ENCODE peak calls at places on chromosomes 5 and 9, in ten cellular contexts. F is endothelial cell of umbilical vein, R is K562, Q is HCT116, K is SK-N-SH, T is vagina, E is transverse colon, M is GM12891, X is HepG2, O is prostate gland. Y is an unnamed sample.

GRCh38 chr5:113177225-113177624 is 200.6 kb downstream of the DCP2 start:
- DNase-seq in T (no peak), K (no peak), X (peak), O (no peak), Q (no peak), M (no peak), E (no peak), R (no peak), F (no peak), Y (no peak)

GRCh38 chr5:72388652-72389051 is 68.5 kb downstream of the PTCD2 start:
- DNase-seq in R (no peak), K (no peak), X (no peak), E (no peak), O (no peak), T (no peak), F (no peak), Q (no peak), M (no peak), Y (no peak)

GRCh38 chr5:14298126-14298847 is 155.1 kb downstream of the TRIO start:
- DNase-seq in K (no peak), Q (no peak), F (no peak), E (no peak), O (no peak), R (no peak), T (no peak), X (no peak), M (no peak), Y (no peak)

GRCh38 chr5:138470322-138471285 is 5.3 kb downstream of the EGR1 start:
- DNase-seq in R (no peak), F (peak), M (no peak), O (no peak), Q (peak), X (no peak), T (no peak), K (peak), E (peak), Y (no peak)

GRCh38 chr5:140596364-140596763 is 31.7 kb downstream of the SLC35A4 start:
- DNase-seq in K (no peak), R (no peak), X (no peak), F (no peak), O (no peak), Q (no peak), M (no peak), T (no peak), E (no peak), Y (no peak)

GRCh38 chr5:102295534-102296228 is 403 bp downstream of the SLCO4C1 start:
- DNase-seq in M (peak), O (no peak), Q (no peak), T (no peak), K (no peak), E (peak), X (no peak), R (no peak), F (no peak), Y (peak)

GRCh38 chr5:159552751-159553150 is 222.5 kb upstream of the IL12B start:
- DNase-seq in Q (no peak), F (no peak), E (no peak), R (no peak), X (no peak), M (no peak), K (no peak), T (no peak), O (no peak), Y (no peak)

GRCh38 chr5:6435356-6435755 is 13.3 kb upstream of the UBE2QL1 start:
- DNase-seq in Q (peak), E (no peak), F (peak), K (no peak), O (no peak), R (peak), M (no peak), T (peak), X (peak), Y (no peak)

GRCh38 chr5:33929925-33930690 is 6.1 kb upstream of the RXFP3 start:
- DNase-seq in M (no peak), K (no peak), Q (no peak), O (no peak), R (no peak), X (no peak), E (no peak), F (no peak), T (no peak), Y (no peak)

GRCh38 chr5:124927735-124928134 is 181.3 kb upstream of the ZNF608 start:
- DNase-seq in T (no peak), E (no peak), F (peak), M (no peak), R (no peak), O (no peak), K (no peak), X (no peak), Q (no peak), Y (no peak)

GRCh38 chr9:114050226-114050568 is 27.9 kb downstream of the AMBP start:
- DNase-seq in Q (no peak), X (no peak), F (no peak), O (no peak), T (no peak), M (no peak), K (no peak), E (no peak), R (no peak), Y (no peak)

GRCh38 chr5:149639718-149640117 is 58.4 kb downstream of the ARHGEF37 start:
- DNase-seq in R (no peak), T (no peak), E (no peak), O (no peak), F (no peak), X (no peak), M (no peak), K (peak), Q (no peak), Y (no peak)

GRCh38 chr5:11007251-11007650 is 246.2 kb upstream of the DAP start:
- DNase-seq in T (no peak), X (no peak), K (no peak), F (no peak), E (no peak), Q (no peak), O (no peak), R (no peak), M (no peak), Y (no peak)

GRCh38 chr5:8061140-8061469 is 192.2 kb downstream of the MTRR start:
- DNase-seq in O (no peak), M (no peak), E (no peak), Q (no peak), X (no peak), K (no peak), F (no peak), T (no peak), R (no peak), Y (no peak)

GRCh38 chr5:58284886-58285285 is 175.0 kb downstream of the PLK2 start:
- DNase-seq in F (no peak), R (no peak), T (no peak), O (no peak), Q (no peak), K (no peak), E (no peak), M (no peak), X (no peak), Y (no peak)

GRCh38 chr5:130529716-130530485 is 625.6 kb downstream of the CHSY3 start:
- DNase-seq in O (no peak), M (no peak), E (no peak), Q (no peak), R (no peak), F (no peak), K (no peak), X (no peak), T (no peak), Y (no peak)

GRCh38 chr5:122871669-122872068 is 26.3 kb downstream of the SNX24 start:
- DNase-seq in F (no peak), T (no peak), K (no peak), E (no peak), Q (no peak), O (no peak), M (no peak), X (no peak), R (no peak), Y (no peak)

GRCh38 chr9:134033516-134034214 is 8.4 kb downstream of the BRD3OS start:
- DNase-seq in T (no peak), Q (no peak), X (no peak), E (no peak), O (no peak), F (no peak), K (no peak), M (no peak), R (no peak), Y (no peak)

GRCh38 chr5:151051066-151051930 is 29.5 kb downstream of the TNIP1 start:
- DNase-seq in R (peak), Q (peak), X (peak), M (peak), F (peak), E (peak), T (no peak), K (peak), O (peak), Y (peak)

GRCh38 chr9:73260506-73260905 is 108.8 kb downstream of the ANXA1 start:
- DNase-seq in F (no peak), T (no peak), O (no peak), R (no peak), E (no peak), K (no peak), X (no peak), Q (no peak), M (no peak), Y (no peak)

GRCh38 chr9:137828527-137829259 is 48.9 kb upstream of the CACNA1B start:
- DNase-seq in F (no peak), K (no peak), R (peak), M (no peak), Q (no peak), T (no peak), O (no peak), X (no peak), E (no peak), Y (no peak)

GRCh38 chr5:164484948-164485347 is 979.5 kb downstream of the MAT2B start:
- DNase-seq in R (no peak), M (no peak), E (no peak), F (no peak), O (no peak), Q (no peak), T (no peak), K (no peak), X (no peak), Y (no peak)

GRCh38 chr5:142000176-142000575 is 12.7 kb downstream of the GNPDA1 start:
- DNase-seq in M (no peak), Q (no peak), T (no peak), F (no peak), K (no peak), O (no peak), E (no peak), X (no peak), R (no peak), Y (no peak)

GRCh38 chr9:112493738-112494137 is 7.1 kb downstream of the KIAA1958 start:
- DNase-seq in O (no peak), F (no peak), X (no peak), M (no peak), E (no peak), T (no peak), K (no peak), Q (no peak), R (no peak), Y (no peak)

GRCh38 chr5:15446552-15446951 is 53.4 kb upstream of the FBXL7 start:
- DNase-seq in T (no peak), O (no peak), F (no peak), M (no peak), R (no peak), K (no peak), X (no peak), E (no peak), Q (no peak), Y (no peak)

GRCh38 chr5:83066548-83067110 is 10.6 kb downstream of the TMEM167A start:
- DNase-seq in E (no peak), R (peak), K (no peak), T (no peak), O (no peak), M (no peak), Q (no peak), F (no peak), X (no peak), Y (no peak)
- TF ChIP-seq POLR2AphosphoS5 in E (no peak), R (no peak), K (no peak), T (no peak), O (no peak), M (no peak), Q (no peak), F (no peak), X (no peak), Y (no peak)

DNA sequence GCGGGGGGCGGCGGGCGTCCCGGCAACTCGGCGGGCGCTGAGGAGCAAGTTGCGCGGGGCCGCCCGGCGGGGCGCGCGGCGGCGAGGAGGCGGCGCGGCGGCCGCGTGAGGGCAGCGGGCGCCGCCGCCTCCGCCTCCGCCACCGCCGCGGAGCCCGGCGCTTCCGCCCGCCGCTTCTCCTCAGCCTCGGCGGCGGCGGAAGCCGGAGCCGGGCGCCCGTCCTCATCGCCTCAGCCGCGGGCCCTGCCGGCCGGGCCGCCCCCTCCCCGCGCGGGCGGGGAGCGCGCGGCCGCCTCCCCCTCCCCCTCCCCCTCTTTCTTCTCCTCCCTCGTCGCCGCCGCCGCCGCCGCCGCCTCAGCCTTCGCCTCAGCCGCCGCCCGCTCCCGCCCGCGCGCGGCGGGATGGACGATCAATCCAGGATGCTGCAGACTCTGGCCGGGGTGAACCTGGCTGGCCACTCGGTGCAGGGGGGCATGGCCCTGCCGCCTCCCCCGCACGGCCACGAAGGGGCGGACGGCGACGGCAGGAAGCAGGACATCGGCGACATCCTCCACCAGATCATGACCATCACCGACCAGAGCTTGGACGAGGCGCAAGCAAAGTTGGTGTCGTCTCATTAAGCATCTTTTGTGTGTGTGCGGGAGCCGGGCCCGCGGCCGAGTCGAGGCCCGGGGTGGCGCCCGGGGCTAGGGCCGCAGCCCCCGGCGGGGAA is at the start of gene PBX3:
- DNase-seq in T (no peak), M (peak), Q (no peak), E (peak), X (no peak), F (peak), K (peak), R (peak), O (peak), Y (peak)
- TF ChIP-seq POLR2AphosphoS5 in T (peak), M (peak), Q (no peak), E (peak), X (no peak), F (no peak), K (no peak), R (no peak), O (no peak), Y (no peak)

GRCh38 chr9:105244274-105244995 is at the start of gene SLC44A1:
- DNase-seq in K (peak), Q (peak), R (peak), T (peak), E (peak), X (peak), O (peak), M (peak), F (peak), Y (peak)
- TF ChIP-seq POLR2AphosphoS5 in K (peak), Q (peak), R (peak), T (peak), E (peak), X (peak), O (peak), M (no peak), F (peak), Y (peak)

DNA sequence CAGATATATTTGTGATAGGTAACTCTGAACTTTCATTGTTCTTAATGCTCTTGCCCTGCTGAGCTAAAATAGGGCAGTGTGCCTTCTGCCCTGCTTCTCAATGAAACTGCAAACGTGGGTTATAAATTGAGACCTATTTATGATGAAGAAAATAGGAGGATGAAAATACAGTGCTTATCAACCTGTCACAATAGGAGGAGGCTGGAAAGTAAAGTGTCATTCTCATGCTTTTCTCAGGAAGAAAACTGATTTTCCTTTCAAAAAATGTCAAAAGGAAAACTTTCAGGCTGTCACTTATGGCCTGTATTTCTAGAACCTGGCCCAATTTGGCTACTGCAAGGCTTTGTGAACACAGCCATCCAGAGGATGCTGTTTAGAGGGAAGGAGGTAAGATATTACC is 130.3 kb upstream of the TUSC1 start:
- DNase-seq in Q (no peak), E (no peak), F (no peak), M (no peak), K (no peak), O (no peak), T (no peak), R (no peak), X (no peak), Y (no peak)
- TF ChIP-seq POLR2AphosphoS5 in Q (no peak), E (no peak), F (no peak), M (no peak), K (no peak), O (no peak), T (no peak), R (no peak), X (no peak), Y (no peak)

DNA sequence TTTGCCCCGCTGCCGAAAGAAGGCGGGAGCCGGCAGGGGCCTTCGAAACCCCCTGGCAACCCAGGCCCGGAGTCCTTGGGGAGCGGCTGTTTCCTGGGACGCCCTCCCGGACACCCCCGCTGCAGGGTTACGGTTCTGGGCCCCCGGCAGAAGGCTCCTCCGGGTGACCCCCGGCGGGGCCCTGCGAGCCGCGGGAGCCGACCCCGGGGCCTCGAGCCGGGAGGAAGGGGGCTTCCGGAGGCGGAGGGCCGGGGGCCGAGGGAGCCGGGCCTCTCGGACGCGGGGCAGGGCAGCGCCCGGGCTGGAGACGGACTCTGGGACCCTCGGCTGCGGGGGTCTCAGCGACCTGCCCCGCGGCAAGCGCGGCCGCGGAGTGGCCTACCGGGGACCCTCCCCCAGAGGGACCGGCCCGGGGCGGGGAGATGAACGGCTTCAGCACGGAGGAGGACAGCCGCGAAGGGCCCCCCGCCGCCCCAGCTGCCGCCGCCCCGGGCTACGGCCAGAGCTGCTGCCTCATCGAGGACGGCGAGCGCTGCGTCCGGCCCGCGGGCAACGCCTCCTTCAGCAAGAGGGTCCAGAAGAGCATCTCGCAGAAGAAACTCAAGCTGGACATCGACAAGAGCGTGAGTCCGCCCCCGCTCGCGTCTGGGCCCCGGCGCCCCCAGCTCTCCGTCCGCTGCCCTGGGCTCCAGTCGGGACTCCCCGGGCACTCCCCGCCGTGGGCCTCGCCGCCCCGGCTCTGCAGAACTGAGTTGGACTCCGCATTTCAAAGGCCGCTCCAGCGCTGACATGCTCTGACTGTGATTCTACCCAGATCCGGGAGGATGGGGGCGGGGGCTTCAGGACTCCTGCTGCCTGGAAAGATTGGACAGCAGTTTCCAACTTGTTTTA is 631 bp downstream of the SAP30L start:
- DNase-seq in X (peak), R (peak), M (peak), F (peak), T (no peak), O (peak), E (peak), Q (no peak), K (peak), Y (no peak)
- TF ChIP-seq POLR2AphosphoS5 in X (no peak), R (no peak), M (no peak), F (no peak), T (peak), O (no peak), E (no peak), Q (no peak), K (no peak), Y (no peak)

DNA sequence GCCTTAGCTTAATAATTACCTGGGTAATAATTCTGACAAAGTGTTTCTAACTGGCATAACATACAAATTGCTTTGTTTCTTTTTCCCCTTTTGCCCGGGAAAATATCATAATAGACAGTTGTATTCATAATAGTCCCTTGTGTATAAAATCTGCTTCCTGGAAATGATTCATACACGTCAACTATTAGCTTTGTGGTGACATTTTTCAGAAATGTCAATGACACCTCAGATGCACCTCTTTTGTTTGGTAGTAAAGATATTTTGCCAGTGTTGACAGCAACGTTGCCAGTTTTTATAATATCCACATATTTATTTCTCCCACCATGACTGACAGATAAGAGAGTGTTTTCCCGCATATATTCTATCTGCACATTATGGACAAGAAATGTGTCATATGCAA is 73.0 kb downstream of the RASEF start:
- DNase-seq in K (no peak), F (no peak), T (no peak), M (no peak), O (no peak), Q (no peak), E (no peak), R (no peak), X (no peak), Y (no peak)
- TF ChIP-seq POLR2AphosphoS5 in K (no peak), F (no peak), T (no peak), M (no peak), O (no peak), Q (no peak), E (no peak), R (no peak), X (no peak), Y (no peak)

GRCh38 chr5:153713913-153714312 is 223.4 kb downstream of the GRIA1 start:
- DNase-seq in M (no peak), E (no peak), O (no peak), R (no peak), Q (no peak), T (no peak), F (no peak), X (no peak), K (no peak), Y (no peak)
- TF ChIP-seq POLR2AphosphoS5 in M (no peak), E (no peak), O (no peak), R (no peak), Q (no peak), T (no peak), F (no peak), X (no peak), K (no peak), Y (no peak)

DNA sequence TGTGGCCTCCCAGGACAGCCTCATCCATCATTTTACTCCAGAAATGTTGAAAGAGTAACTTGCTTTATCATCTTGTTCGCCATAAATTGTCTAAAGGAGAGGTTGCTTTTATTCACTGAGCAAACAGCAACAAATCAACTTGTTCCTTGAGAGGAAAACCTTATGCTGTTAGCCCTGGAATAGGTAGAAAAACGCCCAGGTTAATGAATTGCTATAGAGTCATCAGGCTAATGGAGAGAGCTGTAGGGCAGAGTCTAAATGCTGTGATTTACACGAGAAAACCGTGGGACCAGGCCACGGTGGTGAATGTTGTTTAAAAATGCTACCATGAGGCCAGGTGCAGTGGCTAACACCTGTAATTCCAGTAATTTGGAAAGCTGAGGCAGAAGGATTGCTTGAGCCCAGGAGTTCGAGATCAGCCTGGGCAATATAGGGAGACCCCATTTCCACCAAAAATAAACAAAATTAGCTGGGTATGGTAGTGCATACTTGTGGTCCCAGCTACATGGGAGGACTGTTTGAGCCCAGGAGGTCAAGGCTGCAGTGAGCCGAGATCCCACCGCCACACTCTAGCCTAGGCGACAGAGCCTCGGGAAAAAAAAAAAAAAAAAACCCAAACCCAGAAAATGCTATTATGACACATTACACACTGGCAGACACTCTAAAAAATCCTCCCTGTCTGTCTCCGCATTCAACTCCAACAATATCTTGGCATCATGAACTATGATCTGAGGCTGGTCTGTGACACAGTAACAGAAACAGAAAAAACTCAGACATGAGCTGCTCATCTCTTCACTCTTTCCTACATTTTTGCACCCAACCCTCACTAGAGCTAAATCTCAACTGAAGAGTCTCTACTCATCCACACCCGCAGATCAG is 118.5 kb upstream of the RETREG1 start:
- DNase-seq in R (no peak), E (no peak), K (no peak), M (no peak), T (no peak), F (no peak), X (peak), Q (no peak), O (no peak), Y (no peak)
- TF ChIP-seq POLR2AphosphoS5 in R (no peak), E (no peak), K (no peak), M (no peak), T (no peak), F (no peak), X (no peak), Q (no peak), O (no peak), Y (no peak)